ENCODE peak calls at places on chromosomes 12 and 14, in eight cellular contexts. N is upper lobe of right lung, U is colonic mucosa, F is GM10248, J is psoas muscle, T is mammary epithelial cell, V is tibial artery, E is IMR-90. G is an unnamed sample.

GRCh38 chr12:109767991-109768900 is 54.6 kb downstream of the FAM222A start:
- DNase-seq in N (peak), U (no peak), F (no peak), J (no peak), T (no peak), V (peak), E (no peak), G (no peak)

GRCh38 chr12:110591508-110592051 is 8.5 kb upstream of the PPTC7 start:
- DNase-seq in N (no peak), U (peak), F (no peak), J (no peak), T (no peak), V (no peak), E (no peak), G (no peak)

GRCh38 chr12:49616533-49617219 is 6.7 kb upstream of the PRPF40B start:
- DNase-seq in N (no peak), U (no peak), F (no peak), J (no peak), T (no peak), V (no peak), E (no peak), G (no peak)

GRCh38 chr14:88879016-88879415 is 54.6 kb downstream of the TTC8 start:
- DNase-seq in N (no peak), U (no peak), F (no peak), J (no peak), T (peak), V (no peak), E (peak), G (no peak)

GRCh38 chr14:42927313-42927712 is 1320.6 kb downstream of the LRFN5 start:
- DNase-seq in N (no peak), U (no peak), F (no peak), J (no peak), T (no peak), V (no peak), E (no peak), G (no peak)

GRCh38 chr12:12890815-12891645 is at the start of gene GPRC5A:
- DNase-seq in N (peak), U (peak), F (peak), J (peak), T (peak), V (peak), E (peak), G (peak)

GRCh38 chr12:121505513-121505912 is 75.3 kb downstream of the KDM2B start:
- DNase-seq in N (no peak), U (no peak), F (no peak), J (no peak), T (no peak), V (no peak), E (peak), G (no peak)

GRCh38 chr12:67193705-67194104 is 75.5 kb upstream of the CAND1 start:
- DNase-seq in N (no peak), U (no peak), F (peak), J (no peak), T (peak), V (no peak), E (peak), G (no peak)

GRCh38 chr12:108201808-108202207 is 72.7 kb downstream of the WSCD2 start:
- DNase-seq in N (no peak), U (no peak), F (no peak), J (no peak), T (no peak), V (no peak), E (no peak), G (no peak)

GRCh38 chr14:70415788-70416187 is 1.1 kb downstream of the SYNJ2BP start:
- DNase-seq in N (no peak), U (no peak), F (no peak), J (no peak), T (no peak), V (no peak), E (no peak), G (no peak)

GRCh38 chr14:29215853-29216252 is 449.3 kb downstream of the FOXG1 start:
- DNase-seq in N (no peak), U (no peak), F (no peak), J (no peak), T (peak), V (no peak), E (no peak), G (no peak)

GRCh38 chr12:13196302-13196921 is at the start of gene EMP1:
- DNase-seq in N (peak), U (peak), F (peak), J (peak), T (peak), V (peak), E (peak), G (peak)

GRCh38 chr14:56953884-56954283 is 143.6 kb upstream of the OTX2 start:
- DNase-seq in N (no peak), U (no peak), F (no peak), J (no peak), T (no peak), V (no peak), E (no peak), G (no peak)

GRCh38 chr12:46395308-46395707 is 22.7 kb upstream of the SLC38A2 start:
- DNase-seq in N (no peak), U (no peak), F (no peak), J (no peak), T (no peak), V (no peak), E (no peak), G (no peak)

GRCh38 chr14:75323571-75323970 is 44.9 kb downstream of the FOS start:
- DNase-seq in N (no peak), U (no peak), F (no peak), J (no peak), T (peak), V (no peak), E (peak), G (no peak)

GRCh38 chr12:54169036-54169435 is 19.7 kb downstream of the SMUG1 start:
- DNase-seq in N (no peak), U (no peak), F (no peak), J (no peak), T (no peak), V (no peak), E (no peak), G (no peak)
- TF ChIP-seq CTCF in N (no peak), U (no peak), F (no peak), J (no peak), T (no peak), V (no peak), E (no peak), G (no peak)

GRCh38 chr14:31209605-31210004 is 2.0 kb upstream of the HECTD1 start:
- DNase-seq in N (no peak), U (no peak), F (no peak), J (no peak), T (no peak), V (no peak), E (no peak), G (no peak)
- TF ChIP-seq CTCF in N (no peak), U (no peak), F (no peak), J (no peak), T (no peak), V (no peak), E (no peak), G (no peak)

GRCh38 chr12:15154108-15154507 is 67.1 kb downstream of the RERG start:
- DNase-seq in N (no peak), U (no peak), F (no peak), J (no peak), T (no peak), V (no peak), E (no peak), G (no peak)

GRCh38 chr12:15155271-15155670 is 65.9 kb downstream of the RERG start:
- DNase-seq in N (no peak), U (no peak), F (no peak), J (peak), T (peak), V (no peak), E (no peak), G (no peak)

GRCh38 chr12:15152864-15153263 is 68.4 kb downstream of the RERG start:
- DNase-seq in N (no peak), U (no peak), F (no peak), J (no peak), T (peak), V (no peak), E (peak), G (no peak)

GRCh38 chr12:15152456-15152855 is 68.8 kb downstream of the RERG start:
- DNase-seq in N (no peak), U (no peak), F (no peak), J (no peak), T (no peak), V (peak), E (no peak), G (no peak)

GRCh38 chr12:15151141-15152091 is 69.8 kb downstream of the RERG start:
- DNase-seq in N (no peak), U (no peak), F (no peak), J (no peak), T (no peak), V (no peak), E (no peak), G (no peak)
- TF ChIP-seq CTCF in N (peak), U (peak), F (peak), J (peak), T (peak), V (peak), E (peak), G (peak)

GRCh38 chr12:5073054-5073453 is 29.4 kb downstream of the KCNA5 start:
- DNase-seq in N (no peak), U (no peak), F (no peak), J (no peak), T (no peak), V (no peak), E (no peak), G (no peak)
- TF ChIP-seq CTCF in N (no peak), U (no peak), F (no peak), J (no peak), T (no peak), V (no peak), E (no peak), G (no peak)

DNA sequence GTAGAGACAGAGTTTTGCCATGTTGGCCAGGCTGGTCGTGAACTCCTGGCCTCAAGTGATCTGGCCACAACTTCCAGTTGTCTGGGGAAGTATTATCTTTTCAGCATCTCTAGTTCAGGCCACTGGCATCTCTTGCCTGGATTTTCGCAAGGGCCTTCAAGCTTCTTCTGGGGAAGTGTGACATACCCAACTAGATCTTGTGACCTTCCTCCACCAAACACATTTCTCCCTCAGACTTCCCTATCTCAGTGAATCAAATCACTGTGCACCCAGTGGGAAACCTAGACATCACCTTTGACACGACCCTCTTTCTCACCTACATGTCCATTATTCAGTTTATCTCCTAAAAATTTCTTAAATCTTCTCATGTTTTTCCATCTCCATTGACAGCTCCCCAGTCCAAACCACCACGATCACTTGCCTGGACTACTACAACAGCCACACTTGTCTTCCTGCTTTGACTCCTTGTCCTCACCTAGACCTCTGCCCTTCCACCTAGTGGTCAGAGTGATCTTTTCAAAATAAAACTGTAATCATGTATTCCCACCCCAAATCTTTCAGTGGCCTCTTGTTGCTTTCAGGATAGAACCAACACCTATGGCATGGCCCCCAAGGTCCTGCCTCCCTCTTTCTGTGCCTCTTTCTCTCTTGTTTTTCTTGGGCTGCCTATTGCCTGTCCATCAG is 3.3 kb downstream of the EEF1AKMT3 start:
- DNase-seq in N (no peak), U (no peak), F (no peak), J (no peak), T (no peak), V (no peak), E (no peak), G (no peak)
- TF ChIP-seq CTCF in N (no peak), U (no peak), F (no peak), J (no peak), T (no peak), V (no peak), E (no peak), G (no peak)

GRCh38 chr14:45699451-45699850 is 446.4 kb upstream of the MIS18BP1 start:
- DNase-seq in N (no peak), U (no peak), F (no peak), J (no peak), T (peak), V (no peak), E (no peak), G (no peak)

GRCh38 chr14:45698462-45699134 is 445.6 kb upstream of the MIS18BP1 start:
- DNase-seq in N (no peak), U (peak), F (no peak), J (no peak), T (peak), V (no peak), E (no peak), G (no peak)
- TF ChIP-seq CTCF in N (no peak), U (no peak), F (no peak), J (no peak), T (no peak), V (no peak), E (no peak), G (no peak)